ENCODE peak calls at places on chromosomes 16 and 17, in nine cellular contexts. F is type B pancreatic cell; G is heart left ventricle; K is CD8-positive, alpha-beta T cell; H is colonic mucosa; N is kidney; T is Caco-2; D is GM13977; Y is brain microvascular endothelial cell. U is an unnamed sample.

GRCh38 chr17:60386475-60387058 is 5.4 kb downstream of the USP32 start:
- DNase-seq in F (no peak), G (no peak), K (no peak), H (no peak), N (no peak), T (no peak), D (no peak), Y (no peak), U (no peak)

GRCh38 chr17:16442141-16442540 is 26.8 kb downstream of the TRPV2 start:
- DNase-seq in F (no peak), G (no peak), K (no peak), H (no peak), N (no peak), T (no peak), D (no peak), Y (no peak), U (no peak)

GRCh38 chr17:31593806-31594205 is 202.3 kb downstream of the RAB11FIP4 start:
- DNase-seq in F (no peak), G (peak; percentile 44), K (no peak), H (no peak), N (no peak), T (no peak), D (no peak), Y (peak; percentile 52), U (no peak)

GRCh38 chr16:57803413-57803990 is 1.2 kb upstream of the KIFC3 start:
- DNase-seq in F (no peak), G (peak; percentile 82), K (no peak), H (no peak), N (peak; percentile 85), T (no peak), D (no peak), Y (no peak), U (no peak)

GRCh38 chr16:26642047-26642664 is 424.6 kb upstream of the C16orf82 start:
- DNase-seq in F (no peak), G (no peak), K (no peak), H (no peak), N (no peak), T (no peak), D (no peak), Y (no peak), U (no peak)

GRCh38 chr16:87581867-87582220 is 20.5 kb upstream of the JPH3 start:
- DNase-seq in F (no peak), G (peak; percentile 81), K (no peak), H (peak; percentile 65), N (peak; percentile 92), T (peak; percentile 59), D (no peak), Y (peak; percentile 98), U (no peak)

GRCh38 chr16:80263848-80264694 is 276.7 kb upstream of the DYNLRB2 start:
- DNase-seq in F (no peak), G (no peak), K (no peak), H (no peak), N (no peak), T (no peak), D (no peak), Y (no peak), U (no peak)

GRCh38 chr16:27198451-27199234 is 4.7 kb upstream of the KDM8 start:
- DNase-seq in F (no peak), G (no peak), K (no peak), H (no peak), N (no peak), T (no peak), D (no peak), Y (no peak), U (no peak)

GRCh38 chr17:63173903-63174302 is 207.9 kb downstream of the TANC2 start:
- DNase-seq in F (no peak), G (no peak), K (no peak), H (no peak), N (no peak), T (no peak), D (no peak), Y (no peak), U (no peak)

GRCh38 chr17:42845918-42846593 is 1.7 kb downstream of the AOC2 start:
- DNase-seq in F (no peak), G (no peak), K (no peak), H (no peak), N (no peak), T (no peak), D (peak; percentile 37), Y (no peak), U (no peak)

GRCh38 chr16:11131706-11132105 is 124.3 kb downstream of the SOCS1 start:
- DNase-seq in F (no peak), G (peak; percentile 77), K (no peak), H (no peak), N (no peak), T (no peak), D (no peak), Y (no peak), U (no peak)

GRCh38 chr16:89193021-89193575 is 7.2 kb downstream of the SLC22A31 start:
- DNase-seq in F (no peak), G (peak; percentile 77), K (no peak), H (peak; percentile 61), N (peak; percentile 95), T (no peak), D (peak; percentile 87), Y (peak; percentile 63), U (peak; percentile 87)

GRCh38 chr16:11824362-11824761 is 27.0 kb downstream of the RSL1D1 start:
- DNase-seq in F (no peak), G (peak; percentile 46), K (no peak), H (no peak), N (peak; percentile 75), T (peak; percentile 29), D (no peak), Y (no peak), U (no peak)

GRCh38 chr17:77281904-77282367 is 141.2 kb downstream of the SEC14L1 start:
- DNase-seq in F (no peak), G (no peak), K (no peak), H (peak; percentile 74), N (no peak), T (peak; percentile 67), D (peak; percentile 57), Y (no peak), U (peak; percentile 65)

GRCh38 chr16:74480150-74481029 is 59.1 kb upstream of the CLEC18B start:
- DNase-seq in F (no peak), G (peak; percentile 36), K (no peak), H (peak; percentile 92), N (no peak), T (peak; percentile 91), D (no peak), Y (no peak), U (no peak)

GRCh38 chr16:31071861-31072260 is 2.2 kb downstream of the ZNF668 start:
- DNase-seq in F (no peak), G (no peak), K (no peak), H (no peak), N (no peak), T (no peak), D (no peak), Y (peak; percentile 18), U (no peak)

GRCh38 chr16:28090646-28091377 is 27.3 kb upstream of the GSG1L start:
- DNase-seq in F (no peak), G (no peak), K (no peak), H (no peak), N (peak; percentile 54), T (no peak), D (no peak), Y (peak; percentile 36), U (no peak)

GRCh38 chr16:84926462-84926861 is 84.9 kb downstream of the ZDHHC7 start:
- DNase-seq in F (no peak), G (no peak), K (no peak), H (no peak), N (no peak), T (no peak), D (no peak), Y (no peak), U (no peak)

GRCh38 chr16:84925773-84926372 is 85.5 kb downstream of the ZDHHC7 start:
- DNase-seq in F (no peak), G (peak; percentile 25), K (no peak), H (no peak), N (no peak), T (no peak), D (no peak), Y (no peak), U (no peak)

GRCh38 chr16:84924339-84925091 is 86.8 kb downstream of the ZDHHC7 start:
- DNase-seq in F (no peak), G (peak; percentile 73), K (no peak), H (peak; percentile 63), N (peak; percentile 84), T (no peak), D (no peak), Y (no peak), U (no peak)

GRCh38 chr16:84927621-84928591 is 83.4 kb downstream of the ZDHHC7 start:
- DNase-seq in F (no peak), G (no peak), K (no peak), H (no peak), N (no peak), T (no peak), D (no peak), Y (no peak), U (no peak)

GRCh38 chr16:84925092-84925772 is 86.1 kb downstream of the ZDHHC7 start:
- DNase-seq in F (no peak), G (peak; percentile 64), K (peak; percentile 49), H (peak; percentile 78), N (no peak), T (peak; percentile 87), D (peak; percentile 75), Y (no peak), U (peak; percentile 82)
- TF ChIP-seq CTCF in F (peak; percentile 75), G (peak; percentile 80), K (peak; percentile 72), H (peak; percentile 93), N (peak; percentile 60), T (peak; percentile 97), D (peak; percentile 86), Y (peak; percentile 84), U (peak; percentile 79)

GRCh38 chr17:7280519-7281073 is 922 bp upstream of the SLC2A4 start:
- DNase-seq in F (peak; percentile 86), G (peak; percentile 85), K (peak; percentile 79), H (peak; percentile 91), N (peak; percentile 91), T (peak; percentile 81), D (peak; percentile 86), Y (peak; percentile 66), U (peak; percentile 90)
- TF ChIP-seq CTCF in F (peak; percentile 89), G (peak; percentile 97), K (peak; percentile 84), H (peak; percentile 81), N (peak; percentile 92), T (peak; percentile 59), D (peak; percentile 83), Y (peak; percentile 95), U (peak; percentile 65)

GRCh38 chr16:69443809-69444611 is 19.6 kb downstream of the CYB5B start:
- DNase-seq in F (no peak), G (no peak), K (peak; percentile 17), H (peak; percentile 43), N (no peak), T (no peak), D (no peak), Y (peak; percentile 18), U (no peak)
- TF ChIP-seq CTCF in F (no peak), G (no peak), K (no peak), H (no peak), N (no peak), T (no peak), D (no peak), Y (no peak), U (no peak)

DNA sequence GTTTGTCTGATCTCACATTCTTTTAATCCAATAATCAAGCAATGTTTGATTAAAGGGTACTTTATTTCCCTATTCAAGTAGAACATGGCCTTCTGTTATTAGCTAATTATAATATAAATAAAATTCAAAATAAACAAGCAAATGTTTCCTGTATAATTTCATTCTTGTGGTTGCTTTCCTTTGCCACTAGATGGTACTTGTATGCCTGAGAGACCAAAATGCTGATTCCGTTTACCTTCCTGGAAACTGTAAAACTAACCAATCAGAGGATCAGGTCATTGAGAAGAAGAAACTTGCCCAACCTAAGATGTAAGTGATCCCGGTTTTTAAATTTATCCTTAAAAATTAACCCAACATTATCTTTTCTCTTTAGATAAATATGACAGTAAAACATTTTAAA is 8.1 kb upstream of the ABCA5 start:
- DNase-seq in F (no peak), G (no peak), K (no peak), H (no peak), N (no peak), T (peak; percentile 23), D (no peak), Y (no peak), U (peak; percentile 22)
- TF ChIP-seq CTCF in F (peak; percentile 63), G (peak; percentile 55), K (peak; percentile 22), H (peak; percentile 45), N (peak; percentile 59), T (peak; percentile 53), D (peak; percentile 42), Y (peak; percentile 29), U (no peak)

U was measured in GM13976.